ENCODE peak calls at places on chromosomes 7 and 10, in eight cellular contexts. C is endothelial cell; B is kidney epithelial cell; N is uterus; K is CD4-positive, alpha-beta T cell; P is NB4; T is sigmoid colon; W is IMR-90. F is an unnamed sample.

GRCh38 chr7:38502289-38502688 is 128.9 kb downstream of the AMPH start:
- DNase-seq in K (no peak), B (no peak), N (no peak), C (no peak), W (no peak), T (no peak), P (no peak), F (no peak)

GRCh38 chr10:68957284-68957615 is 1.3 kb downstream of the DDX21 start:
- DNase-seq in C (no peak), N (no peak), K (no peak), T (no peak), W (no peak), P (no peak), B (no peak), F (no peak)

GRCh38 chr10:122285506-122286444 is 14.7 kb downstream of the BTBD16 start:
- DNase-seq in N (no peak), W (no peak), K (no peak), C (no peak), P (no peak), T (peak; percentile 55), B (no peak), F (no peak)

GRCh38 chr10:71081229-71081560 is 131.2 kb upstream of the UNC5B start:
- DNase-seq in P (no peak), B (no peak), T (peak; percentile 27), N (no peak), W (no peak), K (no peak), C (no peak), F (no peak)

GRCh38 chr10:117405730-117406129 is 30.5 kb upstream of the PDZD8 start:
- DNase-seq in B (no peak), K (no peak), W (no peak), P (no peak), N (no peak), T (no peak), C (no peak), F (no peak)

GRCh38 chr7:32250494-32251260 is 180.5 kb upstream of the PDE1C start:
- DNase-seq in K (no peak), W (no peak), B (no peak), N (no peak), C (no peak), P (no peak), T (no peak), F (no peak)

GRCh38 chr10:10967502-10967901 is 50.2 kb upstream of the CELF2 start:
- DNase-seq in K (no peak), P (no peak), W (no peak), B (no peak), T (no peak), C (no peak), N (no peak), F (no peak)

GRCh38 chr7:67359900-67360299 is 363.3 kb downstream of the TYW1 start:
- DNase-seq in B (no peak), W (no peak), K (no peak), T (no peak), N (no peak), C (no peak), P (no peak), F (no peak)

GRCh38 chr7:82443801-82444219 is 233 bp upstream of the CACNA2D1 start:
- DNase-seq in K (no peak), N (peak; percentile 87), W (peak; percentile 91), T (peak; percentile 96), C (peak; percentile 74), B (peak; percentile 43), P (peak; percentile 68), F (peak; percentile 15)

GRCh38 chr7:79876769-79877362 is 257.8 kb upstream of the GNAI1 start:
- DNase-seq in P (peak; percentile 16), N (no peak), T (no peak), W (peak; percentile 99), B (no peak), K (no peak), C (no peak), F (no peak)

GRCh38 chr7:149489391-149490024 is 8.1 kb downstream of the ZNF746 start:
- DNase-seq in W (no peak), P (no peak), T (no peak), K (no peak), B (no peak), N (no peak), C (no peak), F (no peak)

GRCh38 chr10:71090801-71091200 is 121.6 kb upstream of the UNC5B start:
- DNase-seq in C (no peak), T (no peak), P (no peak), B (no peak), W (no peak), K (no peak), N (no peak), F (no peak)

GRCh38 chr7:115274-115911 is 77.0 kb upstream of the FAM20C start:
- DNase-seq in K (no peak), N (no peak), P (peak; percentile 90), T (peak; percentile 66), C (no peak), W (peak; percentile 10), B (no peak), F (no peak)

GRCh38 chr7:3083350-3083749 is 39.7 kb upstream of the CARD11 start:
- DNase-seq in P (no peak), N (no peak), K (no peak), C (no peak), T (no peak), B (no peak), W (no peak), F (no peak)

GRCh38 chr7:5636446-5636835 is 145.0 kb downstream of the RNF216 start:
- DNase-seq in T (no peak), W (no peak), B (no peak), C (peak; percentile 33), K (no peak), P (no peak), N (no peak), F (no peak)

GRCh38 chr10:98293550-98294269 is 25.7 kb upstream of the LOXL4 start:
- DNase-seq in N (no peak), K (no peak), T (peak; percentile 68), C (no peak), B (no peak), W (no peak), P (no peak), F (no peak)

GRCh38 chr10:113087082-113088029 is 137.3 kb downstream of the TCF7L2 start:
- DNase-seq in T (peak; percentile 88), C (peak; percentile 7), N (peak; percentile 86), P (peak; percentile 93), B (peak; percentile 99), K (no peak), W (peak; percentile 100), F (no peak)

GRCh38 chr10:124231188-124232135 is 138.1 kb upstream of the CHST15 start:
- DNase-seq in B (no peak), N (no peak), C (no peak), K (peak; percentile 49), P (peak; percentile 44), T (no peak), W (no peak), F (peak; percentile 63)

GRCh38 chr7:90692396-90692795 is 96.3 kb downstream of the CDK14 start:
- DNase-seq in N (no peak), B (no peak), C (no peak), W (peak; percentile 63), K (no peak), T (no peak), P (no peak), F (no peak)

GRCh38 chr7:90688826-90689225 is 92.7 kb downstream of the CDK14 start:
- DNase-seq in B (no peak), P (no peak), W (no peak), C (no peak), T (no peak), N (no peak), K (no peak), F (no peak)

GRCh38 chr7:90689256-90689655 is 93.1 kb downstream of the CDK14 start:
- DNase-seq in T (no peak), N (no peak), C (no peak), B (no peak), W (no peak), P (peak; percentile 33), K (no peak), F (no peak)

GRCh38 chr7:90692947-90693346 is 96.8 kb downstream of the CDK14 start:
- DNase-seq in N (no peak), P (no peak), C (no peak), W (peak; percentile 65), T (no peak), K (no peak), B (no peak), F (no peak)

GRCh38 chr7:90690159-90690858 is 94.2 kb downstream of the CDK14 start:
- DNase-seq in N (no peak), B (no peak), T (no peak), K (no peak), C (no peak), P (no peak), W (no peak), F (no peak)
- TF ChIP-seq CTCF in N (no peak), B (no peak), T (no peak), K (no peak), C (no peak), P (no peak), W (no peak), F (no peak)

DNA sequence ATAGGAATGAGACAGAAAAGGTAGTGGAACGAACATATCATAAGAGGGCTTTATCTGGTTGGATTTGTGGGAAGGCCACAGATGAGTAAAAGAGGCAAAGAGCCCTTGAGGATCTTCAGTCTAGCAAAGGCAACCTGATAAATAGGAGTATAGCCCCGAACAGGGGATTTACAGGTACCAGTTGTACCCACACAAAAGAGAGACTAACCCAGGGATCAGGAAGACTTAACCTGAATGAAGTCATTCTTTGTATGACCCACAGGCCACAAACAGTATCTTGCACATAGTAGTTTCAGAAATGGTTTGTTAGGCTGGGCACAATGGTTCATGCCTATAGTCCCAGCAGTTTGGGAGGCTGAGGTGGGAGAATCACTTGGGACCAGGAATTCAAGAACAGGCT is 208.2 kb downstream of the ARHGAP21 start:
- DNase-seq in W (no peak), P (no peak), B (no peak), C (no peak), K (no peak), N (no peak), T (no peak), F (no peak)
- TF ChIP-seq CTCF in W (no peak), P (no peak), B (no peak), C (no peak), K (no peak), N (no peak), T (no peak), F (no peak)

DNA sequence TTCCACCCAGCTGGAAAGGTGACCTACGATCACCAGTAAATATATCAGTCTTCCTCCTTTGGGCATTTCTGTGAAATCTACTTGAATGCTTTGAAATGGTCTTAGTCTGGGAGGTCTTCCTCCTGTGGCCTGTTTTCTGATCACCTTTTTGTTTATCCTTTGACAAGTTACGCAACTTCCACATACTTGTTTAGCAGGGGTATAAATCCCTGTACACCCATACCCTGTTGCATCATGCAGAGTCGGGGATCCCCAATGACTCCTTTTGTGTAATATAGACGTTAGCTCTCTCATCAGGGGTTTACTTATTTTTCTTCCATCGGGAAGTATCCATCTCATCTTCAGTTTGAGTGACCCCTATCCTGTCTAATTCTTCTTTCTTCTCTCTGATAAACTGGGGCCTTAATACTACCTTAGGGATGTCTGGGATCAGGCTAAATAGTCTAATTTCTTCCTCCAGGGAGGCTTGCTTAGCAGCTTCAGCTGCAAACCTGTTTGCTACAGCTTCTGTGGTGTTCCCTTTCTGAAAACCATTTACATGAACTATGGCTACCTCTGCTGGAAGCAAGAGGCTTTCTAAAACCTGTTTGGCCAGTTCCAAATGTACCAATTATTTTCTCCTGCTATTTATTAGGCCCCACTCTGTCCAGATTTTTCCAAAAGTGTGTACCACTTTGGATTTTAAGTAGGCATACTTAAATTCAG is 25.8 kb downstream of the MAPK8 start:
- DNase-seq in B (no peak), C (no peak), N (no peak), T (no peak), P (no peak), K (no peak), W (no peak), F (no peak)
- TF ChIP-seq CTCF in B (no peak), C (no peak), N (no peak), T (no peak), P (no peak), K (no peak), W (no peak), F (no peak)

GRCh38 chr7:47852330-47853245 is 95.7 kb downstream of the PKD1L1 start:
- DNase-seq in P (no peak), W (no peak), T (no peak), B (no peak), K (no peak), N (no peak), C (peak; percentile 14), F (peak; percentile 45)
- TF ChIP-seq CTCF in P (no peak), W (peak; percentile 5), T (no peak), B (peak; percentile 47), K (no peak), N (no peak), C (no peak), F (no peak)